ENCODE peak calls at places on chromosomes 2 and 18, in four cellular contexts. One of them, this sample, is unnamed.

GRCh38 chr2:138504092-138504491 is 2.5 kb downstream of the SPOPL start:
- DNase-seq in K562: no peak
- DNase-seq in spleen: no peak
- DNase-seq in breast epithelium: no peak
- DNase-seq in this sample: no peak

GRCh38 chr18:63971320-63972071 is 1.6 kb downstream of the SERPINB8 start:
- DNase-seq in K562: no peak
- DNase-seq in spleen: no peak
- DNase-seq in breast epithelium: no peak
- DNase-seq in this sample: no peak

GRCh38 chr2:223042704-223043118 is 9.3 kb upstream of the KCNE4 start:
- DNase-seq in K562: no peak
- DNase-seq in spleen: no peak
- DNase-seq in breast epithelium: no peak
- DNase-seq in this sample: no peak

GRCh38 chr2:24754985-24755690 is 38.1 kb downstream of the PTRHD1 start:
- DNase-seq in K562: no peak
- DNase-seq in spleen: no peak
- DNase-seq in breast epithelium: no peak
- DNase-seq in this sample: no peak

GRCh38 chr2:188776634-188777033 is 197.5 kb upstream of the COL3A1 start:
- DNase-seq in K562: no peak
- DNase-seq in spleen: no peak
- DNase-seq in breast epithelium: no peak
- DNase-seq in this sample: no peak

GRCh38 chr18:55243852-55244251 is 284.6 kb upstream of the CCDC68 start:
- DNase-seq in K562: no peak
- DNase-seq in spleen: no peak
- DNase-seq in breast epithelium: no peak
- DNase-seq in this sample: no peak

GRCh38 chr2:140593159-140593558 is 1537.7 kb downstream of the LRP1B start:
- DNase-seq in K562: no peak
- DNase-seq in spleen: no peak
- DNase-seq in breast epithelium: no peak
- DNase-seq in this sample: no peak

GRCh38 chr2:138846216-138846821 is 66.1 kb upstream of the NXPH2 start:
- DNase-seq in K562: peak; percentile 40
- DNase-seq in spleen: no peak
- DNase-seq in breast epithelium: no peak
- DNase-seq in this sample: peak; percentile 50

GRCh38 chr2:111049792-111050640 is 70.7 kb upstream of the BCL2L11 start:
- DNase-seq in K562: no peak
- DNase-seq in spleen: no peak
- DNase-seq in breast epithelium: peak; percentile 80
- DNase-seq in this sample: no peak

GRCh38 chr2:148674063-148675020 is 29.8 kb downstream of the EPC2 start:
- DNase-seq in K562: peak; percentile 68
- DNase-seq in spleen: no peak
- DNase-seq in breast epithelium: no peak
- DNase-seq in this sample: no peak

GRCh38 chr2:159801925-159802324 is 3.9 kb upstream of the CD302 start:
- DNase-seq in K562: no peak
- DNase-seq in spleen: no peak
- DNase-seq in breast epithelium: no peak
- DNase-seq in this sample: no peak

GRCh38 chr2:232574674-232575403 is 24.4 kb downstream of the EIF4E2 start:
- DNase-seq in K562: no peak
- DNase-seq in spleen: no peak
- DNase-seq in breast epithelium: no peak
- DNase-seq in this sample: no peak

GRCh38 chr2:105243961-105244360 is 2.4 kb downstream of the GPR45 start:
- DNase-seq in K562: peak; percentile 59
- DNase-seq in spleen: no peak
- DNase-seq in breast epithelium: no peak
- DNase-seq in this sample: no peak

GRCh38 chr2:43293744-43294695 is 67.6 kb upstream of the ZFP36L2 start:
- DNase-seq in K562: peak; percentile 67
- DNase-seq in spleen: no peak
- DNase-seq in breast epithelium: peak; percentile 47
- DNase-seq in this sample: no peak

GRCh38 chr2:154092571-154092970 is 220.8 kb downstream of the GALNT13 start:
- DNase-seq in K562: no peak
- DNase-seq in spleen: no peak
- DNase-seq in breast epithelium: no peak
- DNase-seq in this sample: no peak

GRCh38 chr2:126893153-126893552 is 5.5 kb upstream of the TEX51 start:
- DNase-seq in K562: no peak
- DNase-seq in spleen: peak; percentile 32
- DNase-seq in breast epithelium: no peak
- DNase-seq in this sample: no peak

GRCh38 chr2:241958818-241959545 is 89.5 kb downstream of the RTP5 start:
- DNase-seq in K562: no peak
- DNase-seq in spleen: peak; percentile 27
- DNase-seq in breast epithelium: no peak
- DNase-seq in this sample: no peak

GRCh38 chr2:241963223-241963622 is 93.7 kb downstream of the RTP5 start:
- DNase-seq in K562: no peak
- DNase-seq in spleen: no peak
- DNase-seq in breast epithelium: no peak
- DNase-seq in this sample: no peak

GRCh38 chr2:241959751-241960269 is 90.3 kb downstream of the RTP5 start:
- DNase-seq in K562: no peak
- DNase-seq in spleen: peak; percentile 13
- DNase-seq in breast epithelium: no peak
- DNase-seq in this sample: no peak

GRCh38 chr2:241964133-241964532 is 94.6 kb downstream of the RTP5 start:
- DNase-seq in K562: no peak
- DNase-seq in spleen: peak; percentile 15
- DNase-seq in breast epithelium: no peak
- DNase-seq in this sample: no peak

DNA sequence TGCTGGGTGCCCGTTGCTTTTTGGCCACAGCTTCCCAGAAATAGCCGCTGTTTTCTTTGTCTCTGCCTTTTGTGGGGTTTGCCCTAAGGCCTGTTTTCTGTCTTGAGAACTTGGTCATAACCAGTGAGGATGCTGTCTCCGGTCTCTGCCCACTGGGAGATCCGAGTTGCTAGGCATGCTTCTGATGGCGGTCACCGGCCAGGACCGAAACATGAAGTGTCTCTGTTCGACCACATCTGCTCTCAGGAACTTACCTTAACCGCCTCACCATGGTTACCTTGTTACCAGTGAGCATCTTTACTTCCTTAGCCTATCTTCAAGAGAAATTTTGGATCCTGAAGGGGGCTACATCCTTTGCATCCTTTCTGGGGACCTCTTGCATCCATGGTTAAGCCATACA is 91.9 kb downstream of the RTP5 start:
- DNase-seq in K562: no peak
- DNase-seq in spleen: peak; percentile 70
- DNase-seq in breast epithelium: no peak
- DNase-seq in this sample: no peak
- H3K27ac ChIP-seq in K562: no peak overlapping the region
- H3K27ac ChIP-seq in spleen: no peak overlapping the region
- H3K27ac ChIP-seq in breast epithelium: no peak overlapping the region
- H3K27ac ChIP-seq in this sample: no peak overlapping the region

DNA sequence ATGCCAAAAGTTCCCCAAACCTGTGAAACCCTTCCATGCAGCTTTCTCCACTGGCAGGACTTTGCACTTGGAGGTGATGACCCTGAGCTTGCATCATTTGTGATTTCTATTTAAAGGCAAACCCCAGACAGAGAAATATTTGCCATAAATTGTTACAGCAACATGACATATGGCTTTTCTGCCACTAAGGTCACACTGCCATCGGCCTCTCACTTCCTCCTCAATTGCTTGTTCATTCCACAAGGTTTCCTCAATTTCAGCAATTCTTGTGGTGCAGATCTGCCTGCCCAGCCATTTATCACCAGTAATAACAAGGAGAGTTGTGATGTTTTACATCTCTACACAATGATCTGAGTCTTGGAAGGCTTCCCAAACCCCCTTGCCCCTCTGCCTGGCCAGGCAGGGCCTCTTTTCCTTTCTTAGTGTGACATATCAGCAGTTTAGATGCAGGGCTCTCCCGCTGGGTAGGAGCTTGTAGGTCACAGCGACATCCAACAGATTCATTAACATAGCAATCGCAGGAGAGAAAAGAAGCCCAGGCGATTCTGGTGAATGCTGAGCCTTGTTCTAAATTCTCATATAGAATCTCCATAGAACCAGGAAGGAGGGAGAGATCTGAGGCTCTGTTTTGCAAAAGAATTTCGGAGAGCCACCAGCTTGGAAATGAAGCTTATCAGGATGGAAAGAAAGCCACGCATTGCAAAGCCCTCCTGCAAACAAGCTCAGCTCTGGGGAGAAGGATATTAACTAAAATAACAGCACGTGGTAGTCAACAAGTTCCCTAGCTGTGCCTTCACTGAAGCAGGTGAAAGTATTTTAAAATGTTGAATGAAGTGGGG is 46.7 kb upstream of the ITGA6 start:
- DNase-seq in K562: no peak
- DNase-seq in spleen: no peak
- DNase-seq in breast epithelium: no peak
- DNase-seq in this sample: no peak
- TF ChIP-seq POLR2AphosphoS5 in K562: no peak
- TF ChIP-seq POLR2AphosphoS5 in spleen: no peak
- TF ChIP-seq POLR2AphosphoS5 in breast epithelium: no peak
- TF ChIP-seq POLR2AphosphoS5 in this sample: no peak

DNA sequence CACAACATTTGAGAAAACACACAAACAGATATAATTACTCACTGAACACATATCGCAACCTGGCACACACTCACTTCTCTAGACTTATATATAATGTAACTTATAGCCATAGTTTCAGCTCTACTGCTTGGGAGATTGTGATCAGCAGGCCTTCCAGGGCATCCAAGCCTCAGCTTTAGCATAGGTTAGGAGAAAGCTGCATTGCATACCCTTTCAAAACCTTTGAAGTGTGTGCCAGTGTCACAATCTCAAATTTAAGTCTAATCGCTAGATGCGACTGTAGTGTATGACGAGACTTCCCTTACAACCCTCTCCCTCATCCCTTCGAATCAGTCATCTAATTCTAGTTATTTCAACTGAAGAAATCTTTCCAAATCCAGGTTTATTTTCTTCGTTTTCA is 30.9 kb downstream of the SLC66A3 start:
- DNase-seq in K562: no peak
- DNase-seq in spleen: no peak
- DNase-seq in breast epithelium: no peak
- DNase-seq in this sample: no peak
- H3K36me3 ChIP-seq in K562: peaks cover 28% of the 10 kb centered on the region
- H3K36me3 ChIP-seq in spleen: peaks cover 79% of the 10 kb centered on the region
- H3K36me3 ChIP-seq in breast epithelium: peaks cover 4% of the 10 kb centered on the region
- H3K36me3 ChIP-seq in this sample: peaks cover 30% of the 10 kb centered on the region

GRCh38 chr2:86302320-86302719 is 35.1 kb downstream of the REEP1 start:
- DNase-seq in K562: no peak
- DNase-seq in spleen: no peak
- DNase-seq in breast epithelium: no peak
- DNase-seq in this sample: no peak

GRCh38 chr2:86301711-86302202 is 35.7 kb downstream of the REEP1 start:
- DNase-seq in K562: no peak
- DNase-seq in spleen: no peak
- DNase-seq in breast epithelium: no peak
- DNase-seq in this sample: no peak

GRCh38 chr2:86298411-86299390 is 38.7 kb downstream of the REEP1 start:
- DNase-seq in K562: no peak
- DNase-seq in spleen: no peak
- DNase-seq in breast epithelium: no peak
- DNase-seq in this sample: no peak

GRCh38 chr2:86301010-86301409 is 36.4 kb downstream of the REEP1 start:
- DNase-seq in K562: no peak
- DNase-seq in spleen: no peak
- DNase-seq in breast epithelium: no peak
- DNase-seq in this sample: no peak

DNA sequence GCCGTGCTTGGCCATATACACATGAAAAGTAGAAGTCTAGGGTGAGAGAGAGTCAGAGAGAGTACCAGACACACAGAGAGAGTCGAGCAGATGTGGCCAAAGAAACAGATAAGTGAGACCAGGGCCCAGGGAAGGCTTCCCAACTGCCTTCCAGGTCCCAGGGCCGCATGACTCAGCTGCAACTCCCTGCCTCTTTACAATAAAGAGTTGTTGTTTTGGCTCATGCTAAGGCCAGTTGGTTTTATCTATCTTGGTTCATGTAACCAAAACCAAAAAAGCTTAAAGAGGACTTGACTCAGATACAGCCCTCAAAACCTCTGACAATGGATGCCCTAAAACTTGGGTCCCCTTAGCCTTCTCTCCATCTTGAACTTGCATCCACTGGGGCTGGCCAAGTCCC is 36.9 kb downstream of the REEP1 start:
- DNase-seq in K562: no peak
- DNase-seq in spleen: no peak
- DNase-seq in breast epithelium: no peak
- DNase-seq in this sample: no peak
- H3K27ac ChIP-seq in K562: no peak overlapping the region
- H3K27ac ChIP-seq in spleen: no peak overlapping the region
- H3K27ac ChIP-seq in breast epithelium: no peak overlapping the region
- H3K27ac ChIP-seq in this sample: no peak overlapping the region

GRCh38 chr2:47041891-47042684 is 113.0 kb downstream of the STPG4 start:
- DNase-seq in K562: no peak
- DNase-seq in spleen: no peak
- DNase-seq in breast epithelium: no peak
- DNase-seq in this sample: no peak

GRCh38 chr2:47040662-47041061 is 114.4 kb downstream of the STPG4 start:
- DNase-seq in K562: no peak
- DNase-seq in spleen: no peak
- DNase-seq in breast epithelium: no peak
- DNase-seq in this sample: no peak

GRCh38 chr2:47039913-47040562 is 115.1 kb downstream of the STPG4 start:
- DNase-seq in K562: no peak
- DNase-seq in spleen: no peak
- DNase-seq in breast epithelium: no peak
- DNase-seq in this sample: no peak

GRCh38 chr2:47039502-47039870 is 115.6 kb downstream of the STPG4 start:
- DNase-seq in K562: no peak
- DNase-seq in spleen: no peak
- DNase-seq in breast epithelium: no peak
- DNase-seq in this sample: no peak

DNA sequence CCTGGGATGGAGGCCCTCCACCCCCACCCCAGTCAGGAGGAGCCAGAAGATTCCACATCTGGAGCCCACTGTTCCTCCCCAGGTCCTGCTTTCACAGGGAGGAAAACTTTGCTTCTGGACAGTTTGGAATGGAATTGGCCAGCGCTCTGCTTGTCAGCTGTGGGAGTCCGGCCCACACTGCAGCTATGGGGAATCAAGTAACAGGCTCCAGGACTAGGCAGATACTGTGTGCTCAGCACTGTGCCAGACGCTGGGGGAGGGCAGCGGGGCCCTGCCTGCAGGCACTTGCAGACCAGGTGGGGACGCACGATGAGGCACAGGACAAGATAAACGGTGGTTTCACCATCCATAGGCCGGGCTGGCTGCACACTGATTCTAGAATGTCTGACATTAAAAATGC is 114.0 kb downstream of the STPG4 start:
- DNase-seq in K562: no peak
- DNase-seq in spleen: no peak
- DNase-seq in breast epithelium: no peak
- DNase-seq in this sample: no peak
- TF ChIP-seq POLR2AphosphoS5 in K562: no peak
- TF ChIP-seq POLR2AphosphoS5 in spleen: no peak
- TF ChIP-seq POLR2AphosphoS5 in breast epithelium: no peak
- TF ChIP-seq POLR2AphosphoS5 in this sample: no peak

This sample was measured in SK-N-MC.